ENCODE peak calls at places on chromosome 7, in eight cellular contexts. F is adrenal gland, L is HepG2, I is uterus, C is body of pancreas, R is neural crest cell, U is fibroblast of pulmonary artery, O is IMR-90. E is an unnamed sample.

GRCh38 chr7:157271991-157272324 is 64.8 kb upstream of the DNAJB6 start:
- DNase-seq in O (peak), R (no peak), I (peak), L (peak), U (peak), C (peak), F (peak), E (peak)

GRCh38 chr7:20783716-20784310 is 2.9 kb downstream of the SP8 start:
- DNase-seq in C (peak), F (no peak), L (no peak), O (no peak), R (no peak), U (no peak), I (no peak), E (no peak)

GRCh38 chr7:46682841-46683624 is 762.0 kb upstream of the IGFBP3 start:
- DNase-seq in F (no peak), I (no peak), L (no peak), O (peak), U (peak), R (no peak), C (no peak), E (peak)

GRCh38 chr7:138228119-138228518 is 151.9 kb downstream of the AKR1D1 start:
- DNase-seq in F (no peak), C (no peak), L (no peak), I (no peak), U (no peak), O (no peak), R (no peak), E (no peak)

GRCh38 chr7:80088705-80089104 is 45.9 kb upstream of the GNAI1 start:
- DNase-seq in I (no peak), C (no peak), U (peak), R (no peak), L (no peak), O (peak), F (no peak), E (peak)

GRCh38 chr7:55140221-55140980 is 121.6 kb downstream of the EGFR start:
- DNase-seq in F (peak), O (peak), R (no peak), C (peak), U (peak), I (no peak), L (no peak), E (no peak)

GRCh38 chr7:17444673-17445072 is 146.2 kb downstream of the AHR start:
- DNase-seq in U (peak), C (no peak), O (peak), F (peak), I (no peak), L (no peak), R (no peak), E (no peak)

GRCh38 chr7:29953735-29954347 is 35.8 kb downstream of the SCRN1 start:
- DNase-seq in R (no peak), L (no peak), C (no peak), U (peak), F (no peak), I (no peak), O (no peak), E (no peak)

GRCh38 chr7:105589221-105590077 is 8.2 kb upstream of the EFCAB10 start:
- DNase-seq in U (peak), C (peak), F (peak), R (peak), L (peak), O (peak), I (peak), E (peak)

GRCh38 chr7:333399-333776 is 43.4 kb downstream of the FOXL3 start:
- DNase-seq in I (no peak), L (peak), R (no peak), U (peak), O (no peak), C (peak), F (peak), E (peak)

GRCh38 chr7:480531-481218 is 39.0 kb downstream of the PDGFA start:
- DNase-seq in F (no peak), R (no peak), O (no peak), I (no peak), U (no peak), C (peak), L (no peak), E (no peak)

GRCh38 chr7:29091722-29092121 is 54.6 kb downstream of the CPVL start:
- DNase-seq in O (no peak), U (peak), R (no peak), C (no peak), L (no peak), F (no peak), I (no peak), E (no peak)

GRCh38 chr7:40298421-40298820 is 163.6 kb downstream of the SUGCT start:
- DNase-seq in L (no peak), R (no peak), U (peak), O (peak), I (no peak), F (no peak), C (no peak), E (peak)

GRCh38 chr7:117502338-117502737 is 22.5 kb downstream of the CFTR start:
- DNase-seq in U (no peak), O (no peak), L (no peak), C (no peak), I (no peak), F (no peak), R (no peak), E (no peak)

DNA sequence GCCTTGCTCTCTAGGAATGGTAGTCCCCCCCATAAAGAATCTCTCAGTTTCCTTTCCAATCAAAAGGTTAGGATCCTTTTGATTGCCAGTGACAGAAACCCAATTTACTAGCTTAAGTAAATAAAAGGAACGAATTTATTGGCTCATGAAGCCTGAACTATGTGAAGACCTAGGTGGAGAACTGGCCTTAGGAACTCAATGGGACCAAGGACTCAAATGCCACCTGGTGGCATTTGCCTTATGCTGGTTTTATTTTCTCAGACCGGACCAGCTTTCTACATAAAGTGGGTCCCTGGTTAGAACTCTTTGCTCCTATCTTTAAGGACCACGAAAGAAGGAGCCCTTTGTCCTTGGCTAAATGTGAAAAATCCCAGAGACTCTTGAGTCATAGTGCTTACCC is 25.4 kb downstream of the CFTR start:
- DNase-seq in O (no peak), R (no peak), U (no peak), I (no peak), F (no peak), L (no peak), C (no peak), E (no peak)
- TF ChIP-seq CTCF in O (no peak), R (no peak), U (no peak), I (no peak), F (no peak), L (no peak), C (no peak), E (no peak)

DNA sequence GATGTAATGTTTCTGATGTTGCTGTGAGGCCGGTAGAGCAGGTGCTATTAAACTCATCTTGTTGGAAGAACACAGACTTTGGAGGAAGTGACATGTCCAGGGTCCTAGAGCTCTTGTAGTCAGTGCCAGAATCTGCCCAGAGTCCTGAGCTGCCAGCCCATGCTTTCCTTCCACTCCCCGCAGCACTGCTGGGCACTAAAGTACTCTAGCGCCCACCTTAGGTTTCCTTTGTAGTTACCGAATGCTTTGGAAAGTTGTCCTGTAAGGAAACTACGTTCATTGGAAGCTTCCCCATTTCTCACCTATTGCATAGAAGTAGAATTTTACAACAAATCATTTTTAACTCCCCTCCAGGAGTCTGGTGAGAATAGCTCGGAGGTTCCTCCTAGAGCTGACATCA is 11.0 kb downstream of the ZNF862 start:
- DNase-seq in L (no peak), C (no peak), I (no peak), F (no peak), O (no peak), R (no peak), U (no peak), E (no peak)
- TF ChIP-seq CTCF in L (peak), C (no peak), I (no peak), F (no peak), O (no peak), R (no peak), U (no peak), E (no peak)

DNA sequence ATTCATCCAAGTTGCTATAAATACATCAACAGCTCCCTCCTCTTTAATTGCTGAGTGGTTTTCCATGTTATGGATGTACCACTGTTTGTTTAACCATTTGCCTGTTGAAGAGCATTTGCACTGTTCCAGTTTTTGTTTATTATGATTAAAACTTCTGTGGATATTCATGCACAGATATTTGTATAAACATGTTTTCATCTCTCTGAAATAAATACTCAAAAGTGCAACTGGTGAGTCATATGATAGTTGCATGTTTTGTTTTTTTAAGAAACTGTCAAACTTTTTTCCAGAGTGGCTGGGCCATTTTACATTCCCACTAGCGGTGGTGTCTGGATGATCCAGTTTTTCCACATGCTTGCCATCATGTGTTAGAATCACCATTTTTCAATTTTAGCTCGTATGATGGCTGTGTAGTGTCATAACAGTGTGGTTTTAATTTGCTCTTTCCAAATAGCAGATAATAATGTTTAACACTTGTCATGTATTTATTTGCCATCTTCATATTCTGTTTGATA is 33.6 kb downstream of the MEOX2 start:
- DNase-seq in L (no peak), I (no peak), O (no peak), C (no peak), U (no peak), F (no peak), R (no peak), E (no peak)
- TF ChIP-seq CTCF in L (no peak), I (no peak), O (no peak), C (no peak), U (no peak), F (no peak), R (no peak), E (no peak)

GRCh38 chr7:134016942-134017303 is 110.2 kb upstream of the LRGUK start:
- DNase-seq in L (no peak), R (no peak), C (no peak), F (no peak), I (no peak), U (no peak), O (no peak), E (no peak)
- TF ChIP-seq CTCF in L (no peak), R (peak), C (no peak), F (no peak), I (no peak), U (no peak), O (no peak), E (peak)

GRCh38 chr7:36044096-36044892 is 108.8 kb upstream of the EEPD1 start:
- DNase-seq in U (peak), L (no peak), F (no peak), O (no peak), C (no peak), R (no peak), I (no peak), E (no peak)
- TF ChIP-seq CTCF in U (no peak), L (no peak), F (no peak), O (no peak), C (no peak), R (no peak), I (no peak), E (no peak)

GRCh38 chr7:132392713-132393112 is 183.6 kb downstream of the PLXNA4 start:
- DNase-seq in R (no peak), F (no peak), O (no peak), U (no peak), C (no peak), L (no peak), I (no peak), E (no peak)

GRCh38 chr7:132393789-132394261 is 182.4 kb downstream of the PLXNA4 start:
- DNase-seq in L (no peak), I (peak), F (peak), O (no peak), R (no peak), U (peak), C (peak), E (no peak)

GRCh38 chr7:132390705-132391104 is 185.6 kb downstream of the PLXNA4 start:
- DNase-seq in F (no peak), R (no peak), L (no peak), U (peak), O (peak), I (no peak), C (no peak), E (peak)

GRCh38 chr7:132395375-132395774 is 180.9 kb downstream of the PLXNA4 start:
- DNase-seq in L (no peak), C (no peak), U (no peak), O (no peak), R (no peak), F (no peak), I (no peak), E (no peak)

GRCh38 chr7:132394283-132395003 is 181.8 kb downstream of the PLXNA4 start:
- DNase-seq in C (no peak), R (no peak), I (no peak), F (no peak), L (no peak), U (peak), O (no peak), E (no peak)
- TF ChIP-seq CTCF in C (no peak), R (no peak), I (no peak), F (no peak), L (peak), U (peak), O (no peak), E (peak)

GRCh38 chr7:3862774-3863173 is 561.7 kb downstream of the SDK1 start:
- DNase-seq in C (no peak), L (no peak), F (no peak), O (no peak), I (no peak), U (no peak), R (no peak), E (no peak)

GRCh38 chr7:3859436-3859835 is 558.4 kb downstream of the SDK1 start:
- DNase-seq in O (no peak), F (no peak), U (no peak), C (no peak), L (no peak), I (no peak), R (no peak), E (no peak)

GRCh38 chr7:3866279-3866678 is 565.2 kb downstream of the SDK1 start:
- DNase-seq in F (no peak), L (peak), O (no peak), R (no peak), U (no peak), C (no peak), I (no peak), E (no peak)

GRCh38 chr7:3861371-3861770 is 560.3 kb downstream of the SDK1 start:
- DNase-seq in I (no peak), O (peak), C (no peak), U (peak), L (no peak), R (no peak), F (no peak), E (no peak)

GRCh38 chr7:3861941-3862340 is 560.9 kb downstream of the SDK1 start:
- DNase-seq in R (no peak), C (peak), F (no peak), O (peak), I (peak), U (peak), L (no peak), E (no peak)
- TF ChIP-seq CTCF in R (no peak), C (peak), F (no peak), O (no peak), I (no peak), U (no peak), L (no peak), E (no peak)

DNA sequence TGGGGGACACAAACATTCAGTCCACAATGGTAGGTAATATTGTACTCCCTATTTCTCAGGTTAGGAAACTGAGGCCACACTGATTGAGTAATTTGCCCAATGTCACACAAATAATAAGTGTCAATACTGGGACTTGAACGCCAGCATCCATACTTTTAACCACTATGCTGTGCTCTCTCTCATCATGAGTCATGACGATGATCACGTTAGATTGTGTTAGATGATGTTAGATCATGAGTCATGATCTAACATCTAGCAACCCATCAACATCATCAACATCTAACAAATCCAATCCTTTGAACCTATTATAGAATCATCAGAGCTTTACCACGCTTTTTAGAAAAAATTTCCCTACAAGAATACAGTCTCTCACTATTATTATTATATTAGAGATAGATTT is 28.1 kb upstream of the HERPUD2 start:
- DNase-seq in L (no peak), R (no peak), O (peak), C (no peak), F (no peak), I (no peak), U (no peak), E (peak)
- TF ChIP-seq CTCF in L (no peak), R (no peak), O (no peak), C (no peak), F (no peak), I (no peak), U (no peak), E (peak)

DNA sequence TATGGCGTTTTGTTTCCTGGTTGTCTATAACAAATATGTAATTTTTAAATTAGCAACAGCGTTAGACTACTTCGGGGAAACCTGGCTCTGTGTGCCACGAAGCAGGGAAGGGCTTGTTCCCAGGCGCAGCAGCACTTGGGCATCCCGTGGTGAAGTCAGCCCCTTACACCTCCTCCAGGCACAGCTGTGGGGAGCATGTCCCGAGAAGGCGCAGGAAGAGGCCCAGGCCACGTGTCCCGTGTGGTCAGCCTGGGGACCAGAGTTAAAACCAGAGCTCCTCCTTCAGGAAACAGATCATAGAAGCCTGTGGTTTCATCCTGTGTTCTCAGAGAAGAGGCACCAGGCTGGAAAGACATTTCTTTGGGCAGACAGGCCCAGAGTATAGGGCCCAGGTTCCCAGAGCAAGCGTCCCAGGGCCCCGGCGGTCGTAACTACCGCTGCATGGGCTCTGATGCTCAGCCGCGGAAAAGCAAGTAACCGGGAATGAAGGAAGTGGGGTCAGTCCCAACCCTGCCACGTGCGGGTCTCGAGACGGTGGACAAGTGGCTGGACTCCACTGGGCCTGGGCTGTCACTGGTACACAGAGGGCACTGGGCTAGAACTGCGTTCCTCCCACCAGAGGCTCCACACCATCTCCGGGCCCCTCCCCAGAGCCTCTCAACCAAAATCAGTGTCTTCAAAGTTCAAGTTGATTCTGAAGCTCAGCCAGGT is 7.1 kb downstream of the NUDT1 start:
- DNase-seq in R (no peak), L (no peak), C (no peak), F (peak), U (peak), I (peak), O (peak), E (peak)
- TF ChIP-seq CTCF in R (no peak), L (no peak), C (no peak), F (no peak), U (peak), I (no peak), O (peak), E (peak)

E was measured in HFFc6.